ENCODE peak calls at places on chromosomes 7 and 10, in five cellular contexts. One of them, this sample, is unnamed.
A peak's percentile ranks its signal among the peaks of the same experiment; 100 is the strongest.

GRCh38 chr7:149295481-149295850 is 33.5 kb downstream of the ZNF783 start:
- DNase-seq in HCT116: no peak
- DNase-seq in stomach: no peak
- DNase-seq in tibial nerve: no peak
- DNase-seq in A673: no peak
- DNase-seq in this sample: no peak

GRCh38 chr10:71036279-71036535 is 147.8 kb upstream of the PCBD1 start:
- DNase-seq in HCT116: no peak
- DNase-seq in stomach: no peak
- DNase-seq in tibial nerve: no peak
- DNase-seq in A673: no peak
- DNase-seq in this sample: no peak

GRCh38 chr7:151520419-151521229 is 929 bp upstream of the RHEB start:
- DNase-seq in HCT116: no peak
- DNase-seq in stomach: peak; percentile 57
- DNase-seq in tibial nerve: peak; percentile 28
- DNase-seq in A673: no peak
- DNase-seq in this sample: peak; percentile 22

GRCh38 chr7:114084381-114085312 is 165.8 kb upstream of the PPP1R3A start:
- DNase-seq in HCT116: no peak
- DNase-seq in stomach: peak; percentile 50
- DNase-seq in tibial nerve: peak; percentile 16
- DNase-seq in A673: peak; percentile 25
- DNase-seq in this sample: no peak

GRCh38 chr10:69409176-69409495 is 7.6 kb downstream of the TACR2 start:
- DNase-seq in HCT116: no peak
- DNase-seq in stomach: no peak
- DNase-seq in tibial nerve: no peak
- DNase-seq in A673: no peak
- DNase-seq in this sample: no peak

GRCh38 chr7:45088821-45089313 is at the start of gene NACAD:
- DNase-seq in HCT116: no peak
- DNase-seq in stomach: peak; percentile 40
- DNase-seq in tibial nerve: peak; percentile 32
- DNase-seq in A673: peak; percentile 58
- DNase-seq in this sample: no peak

GRCh38 chr7:105769951-105770628 is 106.3 kb downstream of the ATXN7L1 start:
- DNase-seq in HCT116: peak; percentile 61
- DNase-seq in stomach: no peak
- DNase-seq in tibial nerve: no peak
- DNase-seq in A673: peak; percentile 76
- DNase-seq in this sample: no peak

GRCh38 chr7:135342887-135343286 is 109.2 kb downstream of the STRA8 start:
- DNase-seq in HCT116: no peak
- DNase-seq in stomach: no peak
- DNase-seq in tibial nerve: no peak
- DNase-seq in A673: peak; percentile 70
- DNase-seq in this sample: no peak

GRCh38 chr10:126110434-126110833 is 214.1 kb downstream of the FANK1 start:
- DNase-seq in HCT116: no peak
- DNase-seq in stomach: no peak
- DNase-seq in tibial nerve: no peak
- DNase-seq in A673: peak; percentile 27
- DNase-seq in this sample: no peak

GRCh38 chr7:74525881-74526280 is 72.2 kb downstream of the GTF2IRD1 start:
- DNase-seq in HCT116: no peak
- DNase-seq in stomach: peak; percentile 91
- DNase-seq in tibial nerve: no peak
- DNase-seq in A673: no peak
- DNase-seq in this sample: no peak

GRCh38 chr7:15308831-15309230 is 253.0 kb downstream of the AGMO start:
- DNase-seq in HCT116: no peak
- DNase-seq in stomach: no peak
- DNase-seq in tibial nerve: no peak
- DNase-seq in A673: no peak
- DNase-seq in this sample: no peak

GRCh38 chr7:35752727-35753126 is 48.1 kb upstream of the SEPTIN7 start:
- DNase-seq in HCT116: no peak
- DNase-seq in stomach: no peak
- DNase-seq in tibial nerve: no peak
- DNase-seq in A673: no peak
- DNase-seq in this sample: no peak

GRCh38 chr7:43565786-43566185 is 17.1 kb upstream of the STK17A start:
- DNase-seq in HCT116: no peak
- DNase-seq in stomach: no peak
- DNase-seq in tibial nerve: no peak
- DNase-seq in A673: no peak
- DNase-seq in this sample: no peak

GRCh38 chr7:14170872-14171271 is 181.4 kb upstream of the ETV1 start:
- DNase-seq in HCT116: no peak
- DNase-seq in stomach: no peak
- DNase-seq in tibial nerve: no peak
- DNase-seq in A673: no peak
- DNase-seq in this sample: no peak

GRCh38 chr7:69890081-69890369 is 291.8 kb downstream of the AUTS2 start:
- DNase-seq in HCT116: no peak
- DNase-seq in stomach: no peak
- DNase-seq in tibial nerve: no peak
- DNase-seq in A673: no peak
- DNase-seq in this sample: no peak
- H3K4me1 ChIP-seq in HCT116: no peaks in the 10 kb centered on the region
- H3K4me1 ChIP-seq in stomach: peaks cover 10% of the 10 kb centered on the region
- H3K4me1 ChIP-seq in tibial nerve: no peaks in the 10 kb centered on the region
- H3K4me1 ChIP-seq in A673: peaks cover 20% of the 10 kb centered on the region
- H3K4me1 ChIP-seq in this sample: no peaks in the 10 kb centered on the region

DNA sequence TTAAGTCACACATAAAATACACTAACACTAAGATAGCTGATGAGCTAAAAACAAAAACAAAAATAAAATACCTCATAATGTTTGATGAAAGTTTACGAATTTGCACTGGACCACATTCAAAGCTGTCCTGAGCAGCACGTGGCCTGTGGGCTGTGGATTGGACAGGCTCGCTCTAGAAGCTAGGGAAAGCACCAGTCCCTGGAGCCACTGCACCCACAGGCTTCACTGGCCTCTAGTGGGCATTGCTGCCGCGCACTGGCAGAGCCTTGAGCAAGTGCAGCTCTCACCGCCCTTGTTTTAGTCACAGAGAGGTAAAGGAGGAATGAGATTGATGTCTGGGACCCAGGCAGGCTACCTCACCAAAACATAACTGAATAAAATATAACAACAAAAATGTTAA is 67.6 kb downstream of the PAX2 start:
- DNase-seq in HCT116: no peak
- DNase-seq in stomach: no peak
- DNase-seq in tibial nerve: no peak
- DNase-seq in A673: no peak
- DNase-seq in this sample: no peak
- TF ChIP-seq CTCF in HCT116: peak; percentile 36
- TF ChIP-seq CTCF in stomach: no peak
- TF ChIP-seq CTCF in tibial nerve: no peak
- TF ChIP-seq CTCF in A673: no peak
- TF ChIP-seq CTCF in this sample: no peak

DNA sequence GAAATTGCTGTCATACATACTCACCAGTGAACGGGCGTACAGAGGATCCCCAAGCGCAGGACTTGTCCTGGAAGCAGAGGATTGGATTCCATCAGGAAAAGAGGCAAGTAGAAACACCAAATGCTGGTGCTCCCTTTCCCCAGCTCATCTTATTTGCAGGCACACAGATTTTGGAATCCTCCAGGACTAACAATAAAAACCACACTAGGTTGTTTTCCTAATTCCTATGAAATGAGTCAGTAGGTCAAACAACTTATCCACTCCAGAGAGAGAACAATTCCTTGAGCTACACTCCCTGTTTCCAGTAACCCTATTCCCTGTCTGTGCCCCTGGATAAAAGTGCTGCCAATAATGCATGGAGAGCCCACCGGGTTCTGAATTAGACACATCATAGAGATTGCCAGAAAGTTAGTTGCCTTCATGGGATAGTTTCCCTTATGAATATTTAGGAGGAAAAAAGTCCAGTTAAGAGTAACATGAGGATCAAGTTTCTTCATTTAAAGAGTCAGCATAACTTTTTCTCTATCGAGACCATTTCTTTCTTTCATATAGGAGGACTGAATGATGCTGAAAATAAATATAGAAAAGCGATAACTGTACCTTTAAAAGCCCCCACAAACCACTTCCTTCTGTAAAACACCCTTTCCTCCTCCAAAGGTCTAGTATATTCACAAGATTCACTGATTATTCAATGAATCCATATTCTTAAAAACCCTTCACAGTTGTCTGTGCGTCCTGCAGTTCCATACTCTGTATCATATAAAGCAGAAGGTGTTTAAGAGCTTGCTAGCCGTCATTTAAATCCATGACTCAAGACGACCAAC is 178.3 kb upstream of the KLF14 start:
- DNase-seq in HCT116: no peak
- DNase-seq in stomach: no peak
- DNase-seq in tibial nerve: no peak
- DNase-seq in A673: no peak
- DNase-seq in this sample: no peak
- H3K4me3 ChIP-seq in HCT116: peak overlapping the region; percentile 41
- H3K4me3 ChIP-seq in stomach: peak overlapping the region; percentile 42
- H3K4me3 ChIP-seq in tibial nerve: peak overlapping the region; percentile 55
- H3K4me3 ChIP-seq in A673: peak overlapping the region; percentile 60
- H3K4me3 ChIP-seq in this sample: peak overlapping the region; percentile 70

GRCh38 chr10:97573672-97574071 is 1.1 kb downstream of the ANKRD2 start:
- DNase-seq in HCT116: no peak
- DNase-seq in stomach: no peak
- DNase-seq in tibial nerve: no peak
- DNase-seq in A673: no peak
- DNase-seq in this sample: no peak
- H3K4me1 ChIP-seq in HCT116: peaks cover 60% of the 10 kb centered on the region
- H3K4me1 ChIP-seq in stomach: peaks cover 31% of the 10 kb centered on the region
- H3K4me1 ChIP-seq in tibial nerve: no peaks in the 10 kb centered on the region
- H3K4me1 ChIP-seq in A673: no peaks in the 10 kb centered on the region
- H3K4me1 ChIP-seq in this sample: peaks cover 26% of the 10 kb centered on the region

GRCh38 chr7:37449621-37450020 is 957 bp upstream of the ELMO1 start:
- DNase-seq in HCT116: no peak
- DNase-seq in stomach: no peak
- DNase-seq in tibial nerve: no peak
- DNase-seq in A673: no peak
- DNase-seq in this sample: no peak

GRCh38 chr7:37450035-37450434 is 1.4 kb upstream of the ELMO1 start:
- DNase-seq in HCT116: no peak
- DNase-seq in stomach: no peak
- DNase-seq in tibial nerve: no peak
- DNase-seq in A673: no peak
- DNase-seq in this sample: no peak

GRCh38 chr7:37448057-37448636 is 517 bp downstream of the ELMO1 start:
- DNase-seq in HCT116: no peak
- DNase-seq in stomach: no peak
- DNase-seq in tibial nerve: no peak
- DNase-seq in A673: no peak
- DNase-seq in this sample: no peak

GRCh38 chr7:37446371-37446770 is 2.3 kb downstream of the ELMO1 start:
- DNase-seq in HCT116: no peak
- DNase-seq in stomach: no peak
- DNase-seq in tibial nerve: no peak
- DNase-seq in A673: no peak
- DNase-seq in this sample: no peak

DNA sequence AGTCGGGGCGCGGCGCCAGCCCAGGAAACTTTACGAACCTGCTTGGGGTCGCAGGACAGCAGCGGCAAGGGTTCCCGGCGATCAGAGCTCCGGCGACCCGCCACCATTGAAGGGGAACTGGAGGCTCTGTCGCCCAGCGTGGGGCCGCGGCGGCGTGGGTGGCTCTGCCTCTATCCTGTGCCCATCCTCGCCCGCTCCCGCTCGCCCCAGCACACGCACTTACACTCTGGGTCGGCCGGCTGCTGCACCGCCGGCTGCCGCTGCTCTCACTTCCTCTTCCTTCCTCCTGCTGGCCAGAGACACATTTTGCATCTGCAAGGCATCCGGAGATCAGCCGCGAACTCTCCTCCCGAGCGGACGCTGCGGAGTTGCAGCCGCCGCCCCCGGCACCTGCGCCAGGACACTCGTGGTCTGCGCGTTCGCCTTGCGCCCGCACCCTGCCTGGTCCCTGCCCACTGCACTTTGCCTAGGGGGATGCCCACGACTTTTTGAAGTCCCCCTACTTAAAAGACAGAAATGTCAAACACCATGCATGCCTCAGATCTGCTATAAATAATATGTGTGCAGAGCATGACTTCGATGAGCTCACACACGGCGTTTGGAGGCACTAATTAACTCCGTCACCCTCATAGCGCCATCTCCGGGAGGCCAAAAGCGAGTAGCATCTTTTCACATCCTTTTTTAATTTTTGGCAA is at the start of gene ELMO1:
- DNase-seq in HCT116: no peak
- DNase-seq in stomach: peak; percentile 63
- DNase-seq in tibial nerve: peak; percentile 58
- DNase-seq in A673: peak; percentile 68
- DNase-seq in this sample: peak; percentile 23
- TF ChIP-seq CTCF in HCT116: no peak
- TF ChIP-seq CTCF in stomach: no peak
- TF ChIP-seq CTCF in tibial nerve: peak; percentile 91
- TF ChIP-seq CTCF in A673: peak; percentile 35
- TF ChIP-seq CTCF in this sample: peak; percentile 57

GRCh38 chr10:91467114-91467513 is 57.0 kb downstream of the HECTD2 start:
- DNase-seq in HCT116: no peak
- DNase-seq in stomach: no peak
- DNase-seq in tibial nerve: no peak
- DNase-seq in A673: no peak
- DNase-seq in this sample: no peak

GRCh38 chr10:91462423-91462822 is 52.3 kb downstream of the HECTD2 start:
- DNase-seq in HCT116: no peak
- DNase-seq in stomach: no peak
- DNase-seq in tibial nerve: no peak
- DNase-seq in A673: no peak
- DNase-seq in this sample: no peak

GRCh38 chr10:91464500-91464899 is 54.4 kb downstream of the HECTD2 start:
- DNase-seq in HCT116: no peak
- DNase-seq in stomach: no peak
- DNase-seq in tibial nerve: no peak
- DNase-seq in A673: no peak
- DNase-seq in this sample: no peak

DNA sequence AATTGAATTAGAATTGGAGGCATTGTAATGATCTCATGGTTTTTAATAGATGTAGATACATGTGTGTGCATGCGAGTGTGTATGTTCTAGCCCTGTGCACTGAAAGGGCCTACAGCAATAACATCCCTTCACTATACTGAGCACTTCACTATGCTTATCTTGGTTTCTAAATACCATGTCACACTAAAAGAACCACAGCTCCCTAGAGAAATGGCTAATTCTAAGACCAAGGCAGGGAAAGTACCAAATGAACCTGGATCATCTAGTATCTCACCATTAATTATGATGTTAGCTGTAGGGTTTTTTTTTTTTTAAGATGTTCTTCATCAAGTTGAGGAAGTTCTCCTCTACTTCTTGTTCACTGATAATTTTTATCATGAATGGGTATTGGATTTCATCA is 55.1 kb downstream of the HECTD2 start:
- DNase-seq in HCT116: no peak
- DNase-seq in stomach: no peak
- DNase-seq in tibial nerve: no peak
- DNase-seq in A673: no peak
- DNase-seq in this sample: no peak
- H3K4me3 ChIP-seq in HCT116: no peak overlapping the region
- H3K4me3 ChIP-seq in stomach: no peak overlapping the region
- H3K4me3 ChIP-seq in tibial nerve: no peak overlapping the region
- H3K4me3 ChIP-seq in A673: no peak overlapping the region
- H3K4me3 ChIP-seq in this sample: no peak overlapping the region